ENCODE peak calls at places on chromosomes 4 and X, in eight cellular contexts. K is skeletal muscle cell, J is tibial artery, T is mucosa of descending colon, Q is spleen, A is astrocyte of the spinal cord, O is right atrium auricular region, S is HAP-1. X is an unnamed sample.

GRCh38 chr4:149933883-149934282 is 118.2 kb upstream of the IQCM start:
- DNase-seq in O (no peak), A (no peak), S (no peak), T (no peak), K (no peak), Q (no peak), J (no peak), X (no peak)

GRCh38 chr4:120056249-120056648 is 10.4 kb downstream of the MAD2L1 start:
- DNase-seq in T (no peak), J (no peak), O (no peak), Q (no peak), S (no peak), K (no peak), A (peak), X (no peak)

GRCh38 chr4:68466185-68466584 is 18.9 kb downstream of the TMPRSS11E start:
- DNase-seq in O (no peak), K (peak), Q (no peak), A (peak), S (no peak), J (no peak), T (no peak), X (no peak)

GRCh38 chr4:22315643-22316042 is 200.2 kb downstream of the ADGRA3 start:
- DNase-seq in K (no peak), A (no peak), O (no peak), T (no peak), J (no peak), S (no peak), Q (no peak), X (no peak)

GRCh38 chr4:88660446-88661294 is 37.0 kb downstream of the NAP1L5 start:
- DNase-seq in A (peak), K (peak), J (no peak), T (no peak), S (no peak), Q (no peak), O (no peak), X (no peak)

GRCh38 chr4:186627226-186627865 is 72.0 kb upstream of the MTNR1A start:
- DNase-seq in S (no peak), T (no peak), Q (no peak), O (no peak), J (no peak), K (no peak), A (peak), X (no peak)

GRCh38 chr4:59122626-59123025 is 2012.4 kb upstream of the IGFBP7 start:
- DNase-seq in K (no peak), Q (no peak), J (no peak), S (peak), T (no peak), O (no peak), A (no peak), X (no peak)

GRCh38 chr4:15344041-15344440 is 83.8 kb upstream of the C1QTNF7 start:
- DNase-seq in J (no peak), A (peak), T (no peak), S (no peak), O (no peak), Q (no peak), K (no peak), X (no peak)

GRCh38 chrX:151416521-151417048 is 19.6 kb downstream of the VMA21 start:
- DNase-seq in J (no peak), T (no peak), K (no peak), Q (no peak), A (no peak), S (no peak), O (no peak), X (no peak)

GRCh38 chrX:85113746-85114145 is 110.1 kb downstream of the APOOL start:
- DNase-seq in Q (no peak), T (no peak), A (no peak), K (no peak), S (peak), O (no peak), J (no peak), X (no peak)
- H3K4me3 ChIP-seq in Q (no peak), T (no peak), A (no peak), K (no peak), S (no peak), O (no peak), J (no peak), X (no peak)

GRCh38 chrX:108443065-108443464 is 3.4 kb downstream of the COL4A5 start:
- DNase-seq in A (no peak), K (no peak), S (no peak), T (no peak), Q (no peak), J (no peak), O (no peak), X (no peak)
- H3K4me3 ChIP-seq in A (no peak), K (no peak), S (peak), T (no peak), Q (no peak), J (peak), O (no peak), X (peak)

GRCh38 chr4:111210576-111210975 is 587.7 kb upstream of the PITX2 start:
- DNase-seq in J (no peak), O (no peak), A (no peak), T (no peak), S (no peak), Q (no peak), K (no peak), X (no peak)
- H3K4me3 ChIP-seq in J (no peak), O (no peak), A (no peak), T (no peak), S (no peak), Q (no peak), K (no peak), X (no peak)

GRCh38 chr4:38673109-38673978 is 9.3 kb downstream of the KLF3 start:
- DNase-seq in O (peak), J (no peak), A (no peak), Q (no peak), T (peak), K (no peak), S (no peak), X (peak)
- H3K4me3 ChIP-seq in O (peak), J (no peak), A (no peak), Q (no peak), T (no peak), K (no peak), S (no peak), X (no peak)

GRCh38 chrX:2608638-2609430 is 82.3 kb upstream of the CD99 start:
- DNase-seq in A (peak), K (peak), J (peak), O (peak), T (peak), S (peak), Q (peak), X (peak)

GRCh38 chrX:2609431-2610238 is 81.5 kb upstream of the CD99 start:
- DNase-seq in O (no peak), A (peak), Q (no peak), J (no peak), K (no peak), S (peak), T (no peak), X (no peak)

GRCh38 chrX:2614911-2615310 is 76.2 kb upstream of the CD99 start:
- DNase-seq in O (no peak), J (no peak), Q (no peak), A (peak), K (peak), T (no peak), S (peak), X (no peak)

GRCh38 chrX:2607113-2607512 is 84.0 kb upstream of the CD99 start:
- DNase-seq in J (no peak), S (no peak), Q (no peak), T (no peak), K (no peak), A (no peak), O (no peak), X (no peak)

DNA sequence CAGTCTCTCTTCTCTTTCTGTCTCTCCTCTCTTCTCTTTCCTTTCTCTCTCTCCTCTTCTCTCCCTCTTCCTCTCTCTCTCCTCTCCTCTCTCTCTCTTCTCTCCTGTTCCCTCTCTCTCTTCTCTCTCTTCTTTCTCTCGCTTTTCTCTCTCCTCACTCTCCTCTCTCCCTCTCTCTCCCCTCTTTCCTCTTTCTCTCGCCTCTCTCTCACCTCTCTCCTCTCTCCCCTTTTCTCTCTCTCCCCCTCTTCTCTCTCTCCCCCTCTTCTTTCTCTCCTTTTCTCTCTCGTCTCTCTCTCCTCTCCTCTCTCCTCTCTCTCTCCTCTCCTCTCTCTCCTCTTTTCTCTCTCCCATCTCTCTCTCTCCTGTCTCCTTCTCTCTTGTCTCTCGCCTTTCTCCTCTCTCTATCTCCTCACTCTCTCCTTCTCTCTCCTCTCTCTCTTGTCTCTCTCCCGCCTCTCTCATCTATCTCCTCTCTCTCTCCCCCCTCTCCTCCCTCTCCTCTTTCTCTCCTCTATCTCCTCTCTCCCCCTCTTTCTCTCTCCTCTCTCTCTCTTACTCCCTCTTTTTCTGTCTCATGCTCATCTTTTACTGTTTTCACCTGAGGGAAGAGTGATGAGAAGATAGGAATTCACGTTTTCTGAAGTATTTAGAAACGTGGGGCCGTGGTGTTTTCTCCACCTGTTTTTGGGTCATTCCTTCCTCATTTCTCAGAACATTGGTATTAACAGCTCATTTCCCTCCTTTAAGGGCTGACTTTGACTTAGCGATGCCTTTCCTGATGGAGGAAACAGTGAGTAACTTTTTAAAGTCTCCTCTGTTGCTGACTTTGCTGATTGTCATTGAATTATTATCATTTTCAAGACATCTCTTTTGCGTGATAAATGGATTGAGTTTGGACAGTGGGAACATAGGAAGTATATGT is 80.6 kb upstream of the CD99 start:
- DNase-seq in O (no peak), T (no peak), A (peak), J (no peak), Q (no peak), S (peak), K (no peak), X (no peak)
- H3K4me3 ChIP-seq in O (peak), T (no peak), A (peak), J (peak), Q (peak), S (peak), K (peak), X (peak)

DNA sequence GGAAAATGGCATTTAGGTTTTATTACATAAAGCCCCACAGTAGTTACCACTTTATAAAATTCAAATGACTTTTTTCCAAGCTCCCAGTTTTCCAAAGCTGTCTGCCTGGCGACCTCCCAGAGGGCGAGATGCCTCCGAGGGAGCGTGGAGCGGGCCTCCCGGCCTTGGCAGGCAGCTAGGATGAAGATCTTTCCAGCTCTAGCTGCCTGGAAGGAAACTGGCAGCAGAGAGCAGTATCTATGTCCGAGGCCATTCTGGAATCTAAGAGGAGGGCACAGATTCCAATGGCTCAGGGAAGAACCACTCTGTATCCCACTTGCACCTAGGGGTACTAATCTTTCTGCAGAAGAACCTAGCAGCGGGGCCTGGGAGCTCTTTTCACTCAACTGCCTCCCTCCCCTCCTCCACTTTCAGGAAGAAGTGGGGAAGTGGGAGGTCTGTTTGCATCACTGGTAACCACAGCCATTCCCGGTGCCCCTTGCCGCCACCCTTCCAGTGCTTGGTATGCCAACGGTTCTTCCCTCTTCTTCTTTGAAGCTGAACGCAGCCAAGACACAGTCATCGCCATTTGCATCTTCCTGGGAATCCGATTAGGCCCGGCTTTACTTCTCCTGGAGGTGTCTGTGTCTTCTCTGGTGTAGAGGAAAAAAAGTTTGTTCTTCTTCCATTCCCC is 47.4 kb upstream of the RBPJ start:
- DNase-seq in A (no peak), J (peak), Q (no peak), K (no peak), T (no peak), S (no peak), O (no peak), X (peak)
- H3K4me3 ChIP-seq in A (no peak), J (no peak), Q (no peak), K (no peak), T (no peak), S (no peak), O (no peak), X (no peak)

GRCh38 chrX:42246814-42247213 is 323.5 kb upstream of the CASK start:
- DNase-seq in T (no peak), O (no peak), K (no peak), Q (no peak), J (no peak), S (no peak), A (no peak), X (no peak)
- H3K4me3 ChIP-seq in T (no peak), O (peak), K (no peak), Q (peak), J (no peak), S (no peak), A (no peak), X (peak)